ENCODE peak calls at places on chromosomes 13 and 19, in five cellular contexts. R is IMR-90, I is H1, N is Caco-2, D is breast epithelium. V is an unnamed sample.

GRCh38 chr19:485583-486236 is 10.6 kb upstream of the MADCAM1 start:
- DNase-seq in I (no peak), D (peak; percentile 64), R (no peak), N (no peak), V (peak; percentile 55)

GRCh38 chr13:51068501-51068900 is 42.6 kb downstream of the C13orf42 start:
- DNase-seq in D (no peak), R (no peak), N (no peak), I (no peak), V (no peak)

GRCh38 chr13:68176486-68176885 is 946.4 kb upstream of the PCDH9 start:
- DNase-seq in I (no peak), N (no peak), D (no peak), R (peak; percentile 36), V (no peak)

GRCh38 chr19:13557756-13558398 is 51.6 kb upstream of the CACNA1A start:
- DNase-seq in N (peak; percentile 15), I (no peak), R (no peak), D (no peak), V (no peak)

GRCh38 chr13:27011661-27012060 is 159.9 kb downstream of the USP12 start:
- DNase-seq in D (no peak), N (no peak), I (no peak), R (no peak), V (no peak)

GRCh38 chr19:9309974-9310446 is 372 bp upstream of the ZNF699 start:
- DNase-seq in I (peak; percentile 88), R (peak; percentile 84), D (peak; percentile 89), N (no peak), V (peak; percentile 83)

GRCh38 chr19:46133777-46134231 is 9.3 kb upstream of the IGFL3 start:
- DNase-seq in D (no peak), I (no peak), R (no peak), N (no peak), V (no peak)

GRCh38 chr19:38975214-38975860 is at the start of gene FBXO17:
- DNase-seq in D (peak; percentile 55), I (no peak), R (peak; percentile 63), N (peak; percentile 87), V (peak; percentile 83)

GRCh38 chr13:85828094-85828684 is 29.0 kb upstream of the SLITRK6 start:
- DNase-seq in I (no peak), R (peak; percentile 30), D (no peak), N (no peak), V (no peak)

GRCh38 chr19:55590621-55591020 is 8.7 kb downstream of the FIZ1 start:
- DNase-seq in R (no peak), I (no peak), N (peak; percentile 31), D (no peak), V (no peak)

GRCh38 chr13:20721454-20722357 is 18.2 kb downstream of the IL17D start:
- DNase-seq in N (no peak), I (no peak), D (no peak), R (peak; percentile 79), V (peak; percentile 85)

GRCh38 chr19:23286477-23286876 is 36.3 kb upstream of the ZNF724 start:
- DNase-seq in R (no peak), D (no peak), N (peak; percentile 17), I (no peak), V (no peak)

GRCh38 chr19:43901395-43902390 is 33.4 kb downstream of the ZNF45 start:
- DNase-seq in R (peak; percentile 88), N (peak; percentile 82), D (peak; percentile 72), I (peak; percentile 33), V (peak; percentile 93)

GRCh38 chr13:41075034-41075433 is 13.7 kb downstream of the WBP4 start:
- DNase-seq in N (peak; percentile 41), I (no peak), D (no peak), R (peak; percentile 49), V (peak; percentile 67)

GRCh38 chr19:35140898-35141626 is 2.0 kb upstream of the FXYD7 start:
- DNase-seq in N (peak; percentile 79), D (peak; percentile 93), R (peak; percentile 86), I (peak; percentile 86), V (peak; percentile 91)

GRCh38 chr19:16654621-16655020 is 5.3 kb downstream of the SMIM7 start:
- DNase-seq in N (no peak), D (no peak), R (no peak), I (no peak), V (no peak)

GRCh38 chr13:19782049-19782726 is 557 bp downstream of the PSPC1 start:
- DNase-seq in D (peak; percentile 67), R (peak; percentile 45), N (peak; percentile 60), I (no peak), V (peak; percentile 72)

GRCh38 chr13:113622791-113623490 is 35.1 kb downstream of the ATP4B start:
- DNase-seq in N (no peak), R (no peak), I (no peak), D (peak; percentile 41), V (no peak)

GRCh38 chr13:51821666-51822065 is 17.7 kb upstream of the DHRS12 start:
- DNase-seq in D (no peak), N (no peak), R (no peak), I (no peak), V (no peak)

GRCh38 chr13:56906909-56907308 is 233.8 kb upstream of the PRR20A start:
- DNase-seq in D (no peak), I (no peak), R (no peak), N (no peak), V (no peak)

GRCh38 chr19:14804755-14805154 is 26.4 kb upstream of the ADGRE2 start:
- DNase-seq in I (no peak), D (no peak), R (no peak), N (no peak), V (no peak)

GRCh38 chr19:55069859-55070225 is 5.8 kb upstream of the EPS8L1 start:
- DNase-seq in D (no peak), N (no peak), I (no peak), R (no peak), V (no peak)

GRCh38 chr19:44904426-44904994 is 1.1 kb upstream of the APOE start:
- DNase-seq in I (peak; percentile 54), D (no peak), N (peak; percentile 49), R (no peak), V (peak; percentile 38)

GRCh38 chr13:110549795-110550160 is 11.7 kb downstream of the RAB20 start:
- DNase-seq in R (no peak), I (no peak), N (no peak), D (no peak), V (no peak)

GRCh38 chr13:110546389-110546788 is 15.1 kb downstream of the RAB20 start:
- DNase-seq in R (no peak), N (no peak), D (no peak), I (no peak), V (no peak)

GRCh38 chr13:110548891-110549794 is 12.4 kb downstream of the RAB20 start:
- DNase-seq in R (no peak), D (no peak), N (no peak), I (no peak), V (no peak)

GRCh38 chr13:110551284-110551683 is 10.2 kb downstream of the RAB20 start:
- DNase-seq in R (no peak), D (no peak), I (no peak), N (no peak), V (no peak)

GRCh38 chr13:110546933-110547332 is 14.6 kb downstream of the RAB20 start:
- DNase-seq in D (peak; percentile 90), R (peak; percentile 89), N (no peak), I (no peak), V (peak; percentile 62)
- H3K4me3 ChIP-seq in D (no peak overlapping the region), R (no peak overlapping the region), N (no peak overlapping the region), I (no peak overlapping the region), V (no peak overlapping the region)

GRCh38 chr19:18496167-18496979 is 25.5 kb downstream of the ELL start:
- DNase-seq in N (no peak), D (no peak), R (peak; percentile 80), I (no peak), V (peak; percentile 80)
- TF ChIP-seq CTCF in N (no peak), D (no peak), R (no peak), I (peak; percentile 14), V (no peak)

GRCh38 chr19:50819636-50820035 is 4.0 kb downstream of the KLK1 start:
- DNase-seq in D (no peak), I (no peak), R (no peak), N (no peak), V (no peak)

GRCh38 chr19:50821622-50822021 is 2.0 kb downstream of the KLK1 start:
- DNase-seq in R (no peak), N (no peak), I (no peak), D (no peak), V (no peak)

GRCh38 chr19:50820086-50820485 is 3.5 kb downstream of the KLK1 start:
- DNase-seq in I (no peak), N (no peak), R (no peak), D (no peak), V (no peak)

GRCh38 chr19:50821248-50821612 is 2.4 kb downstream of the KLK1 start:
- DNase-seq in D (no peak), R (no peak), N (no peak), I (no peak), V (no peak)

GRCh38 chr19:50820549-50821247 is 2.9 kb downstream of the KLK1 start:
- DNase-seq in N (no peak), I (no peak), D (no peak), R (no peak), V (no peak)
- H3K4me3 ChIP-seq in N (no peak overlapping the region), I (peak overlapping the region; percentile 13), D (no peak overlapping the region), R (no peak overlapping the region), V (no peak overlapping the region)

GRCh38 chr13:106318941-106319411 is 216.5 kb downstream of the EFNB2 start:
- DNase-seq in I (no peak), N (peak; percentile 21), R (peak; percentile 96), D (no peak), V (peak; percentile 91)
- TF ChIP-seq CTCF in I (no peak), N (no peak), R (no peak), D (no peak), V (no peak)

GRCh38 chr19:1855828-1856255 is 7.5 kb downstream of the KLF16 start:
- DNase-seq in I (no peak), R (peak; percentile 23), N (no peak), D (no peak), V (no peak)
- H3K4me3 ChIP-seq in I (no peak overlapping the region), R (peak overlapping the region; percentile 33), N (no peak overlapping the region), D (peak overlapping the region; percentile 44), V (peak overlapping the region; percentile 52)